ENCODE peak calls at places on chromosome 14, in four cellular contexts. H is HepG2, I is A549, G is SK-N-SH. X is an unnamed sample.

GRCh38 chr14:100771121-100771800 is 44.6 kb downstream of the DLK1 start:
- DNase-seq in G (peak), I (no peak), H (peak), X (no peak)

GRCh38 chr14:50321009-50321660 is 9.0 kb downstream of the DMAC2L start:
- DNase-seq in I (peak), H (peak), G (peak), X (peak)

GRCh38 chr14:21048638-21049037 is 6.5 kb downstream of the RNASE7 start:
- DNase-seq in I (no peak), G (no peak), H (peak), X (no peak)

GRCh38 chr14:74502236-74503019 is 8.9 kb downstream of the ISCA2 start:
- DNase-seq in G (peak), I (peak), H (peak), X (no peak)

GRCh38 chr14:68372363-68372762 is 420.5 kb downstream of the ZFP36L1 start:
- DNase-seq in H (no peak), G (no peak), I (no peak), X (no peak)

GRCh38 chr14:23725980-23726746 is 90.0 kb downstream of the DHRS2 start:
- DNase-seq in H (no peak), I (no peak), G (no peak), X (no peak)

GRCh38 chr14:73762375-73762822 is 48.2 kb upstream of the PNMA1 start:
- DNase-seq in G (no peak), H (no peak), I (no peak), X (peak)

GRCh38 chr14:102817942-102818940 is 41.0 kb downstream of the TRAF3 start:
- DNase-seq in G (no peak), H (no peak), I (no peak), X (no peak)

GRCh38 chr14:59320771-59321170 is 132.3 kb downstream of the DAAM1 start:
- DNase-seq in I (no peak), H (no peak), G (no peak), X (no peak)

GRCh38 chr14:63632932-63633514 is 8.6 kb downstream of the WDR89 start:
- DNase-seq in H (peak), I (peak), G (peak), X (no peak)

GRCh38 chr14:76759589-76759988 is 1.7 kb upstream of the VASH1 start:
- DNase-seq in I (no peak), G (peak), H (no peak), X (no peak)

GRCh38 chr14:75554482-75554881 is 23.9 kb upstream of the FLVCR2 start:
- DNase-seq in G (no peak), H (no peak), I (no peak), X (no peak)

GRCh38 chr14:22737052-22737451 is 29.4 kb upstream of the OXA1L start:
- DNase-seq in G (no peak), I (no peak), H (no peak), X (no peak)

GRCh38 chr14:64709126-64709525 is 4.9 kb downstream of the PLEKHG3 start:
- DNase-seq in H (no peak), I (no peak), G (no peak), X (no peak)
- TF ChIP-seq PBX3 in H (no peak), I (no peak), G (no peak), X (no peak)

DNA sequence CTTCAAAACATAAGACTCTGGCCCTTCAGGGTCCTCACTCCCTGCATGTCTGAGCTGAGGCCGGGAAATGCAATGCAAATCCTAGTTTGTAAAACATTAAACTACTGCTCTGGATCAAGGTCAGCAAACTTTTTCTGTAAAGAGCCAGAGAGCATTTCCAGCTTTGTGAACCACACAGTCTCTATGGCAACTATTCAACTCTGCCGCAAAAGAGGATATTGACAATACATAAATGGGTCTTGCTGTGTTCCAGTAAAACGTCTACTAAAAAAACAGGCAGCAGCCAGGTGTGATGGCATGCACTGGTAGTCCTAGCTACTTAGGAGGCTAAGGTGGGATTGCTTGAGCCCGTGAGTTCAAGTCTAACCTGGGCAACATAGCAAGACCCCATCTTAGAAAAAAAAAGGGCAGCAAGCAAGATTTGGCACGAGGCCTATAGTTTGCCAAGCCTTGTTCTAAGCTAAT is 22.3 kb downstream of the DDX24 start:
- DNase-seq in I (no peak), G (no peak), H (peak), X (no peak)
- TF ChIP-seq PBX3 in I (no peak), G (no peak), H (no peak), X (no peak)

GRCh38 chr14:104293851-104294627 is 155.7 kb downstream of the KIF26A start:
- DNase-seq in I (peak), G (no peak), H (no peak), X (no peak)
- TF ChIP-seq PBX3 in I (no peak), G (no peak), H (no peak), X (no peak)

GRCh38 chr14:71346685-71347084 is 439.4 kb downstream of the PCNX1 start:
- DNase-seq in G (no peak), I (no peak), H (no peak), X (no peak)

GRCh38 chr14:71348394-71348793 is 441.1 kb downstream of the PCNX1 start:
- DNase-seq in I (no peak), H (no peak), G (no peak), X (no peak)

GRCh38 chr14:71354142-71354541 is 446.9 kb downstream of the PCNX1 start:
- DNase-seq in G (no peak), I (no peak), H (no peak), X (no peak)

GRCh38 chr14:71344506-71344905 is 437.2 kb downstream of the PCNX1 start:
- DNase-seq in I (no peak), H (no peak), G (no peak), X (no peak)

GRCh38 chr14:71348817-71349216 is 441.6 kb downstream of the PCNX1 start:
- DNase-seq in G (no peak), H (no peak), I (no peak), X (no peak)
- TF ChIP-seq PBX3 in G (no peak), H (no peak), I (no peak), X (no peak)

DNA sequence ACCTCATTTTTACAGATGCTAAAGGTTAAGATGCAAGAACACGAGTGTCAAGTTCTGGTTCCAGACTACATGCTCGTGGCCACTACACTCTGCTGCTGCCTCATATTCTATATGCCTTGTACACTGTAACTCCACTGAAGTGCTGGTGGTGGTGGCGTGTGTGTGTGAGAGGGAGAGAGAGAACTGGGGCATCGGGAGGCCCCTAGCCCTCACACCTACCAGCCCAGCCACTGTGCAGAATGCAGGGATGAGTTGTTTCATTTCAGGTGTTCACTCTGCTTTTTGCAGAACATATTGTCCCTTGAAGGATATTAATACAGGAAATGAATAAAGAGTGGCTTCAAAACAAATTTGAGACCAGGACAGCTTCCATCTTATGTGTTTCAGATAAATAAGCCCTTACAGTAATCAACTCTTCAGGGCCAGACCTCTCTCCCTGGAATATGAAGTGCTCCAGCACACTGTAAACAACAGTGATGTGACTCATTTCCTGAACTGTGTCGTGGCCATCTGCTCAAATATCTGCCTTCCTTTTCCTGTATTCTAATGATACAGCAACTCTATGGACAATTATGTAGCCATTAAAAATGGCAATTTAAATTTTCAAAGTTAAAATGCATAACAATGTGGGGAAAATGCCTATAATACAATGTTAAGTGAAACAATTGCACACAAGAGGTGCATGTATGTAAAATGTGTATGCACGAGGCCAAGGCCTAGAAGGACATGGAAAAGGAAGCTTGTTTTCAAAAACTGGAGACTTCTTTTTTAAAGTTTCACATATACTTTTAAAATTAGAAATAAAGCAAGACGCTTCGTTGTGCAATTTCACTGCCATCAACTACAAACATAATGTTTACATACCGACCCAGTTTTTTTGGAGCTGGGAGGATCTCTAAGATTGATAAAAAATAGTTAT is 215.4 kb downstream of the PELI2 start:
- DNase-seq in G (no peak), H (peak), I (peak), X (no peak)
- TF ChIP-seq PBX3 in G (no peak), H (no peak), I (no peak), X (no peak)

GRCh38 chr14:105142651-105143450 is 25.7 kb downstream of the JAG2 start:
- DNase-seq in H (no peak), G (peak), I (no peak), X (no peak)
- TF ChIP-seq PBX3 in H (no peak), G (no peak), I (no peak), X (no peak)

GRCh38 chr14:99479903-99480855 is 480 bp downstream of the SETD3 start:
- DNase-seq in G (peak), H (peak), I (peak), X (no peak)
- TF ChIP-seq PBX3 in G (no peak), H (no peak), I (no peak), X (no peak)